ENCODE peak calls at places on chromosomes 3 and 15, in ten cellular contexts. I is globus pallidus; B is activated CD4-positive, CD25-positive, alpha-beta regulatory T cell; R is WTC11; M is activated T-cell treated with anti-CD3 and anti-CD28 coated beads for 48 hours; T is HT-29; V is HuH-7; N is neural progenitor cell; C is NCI-H1105; L is ELR. W is an unnamed sample.

GRCh38 chr3:32175607-32176197 is 62.8 kb upstream of the CMTM8 start:
- DNase-seq in I (peak), B (peak), R (peak), M (peak), T (peak), V (peak), N (peak), C (peak), L (peak), W (peak)

GRCh38 chr3:191269289-191270085 is 59.7 kb upstream of the CCDC50 start:
- DNase-seq in I (no peak), B (no peak), R (no peak), M (no peak), T (no peak), V (no peak), N (no peak), C (no peak), L (no peak), W (no peak)

GRCh38 chr3:171936231-171936841 is 93.2 kb downstream of the TMEM212 start:
- DNase-seq in I (no peak), B (no peak), R (no peak), M (no peak), T (peak), V (no peak), N (no peak), C (no peak), L (peak), W (peak)

GRCh38 chr3:164486150-164486549 is 592.1 kb downstream of the SI start:
- DNase-seq in I (no peak), B (no peak), R (no peak), M (no peak), T (no peak), V (no peak), N (no peak), C (no peak), L (no peak), W (no peak)

GRCh38 chr15:61169904-61170695 is 59.0 kb downstream of the RORA start:
- DNase-seq in I (no peak), B (no peak), R (no peak), M (peak), T (no peak), V (no peak), N (peak), C (no peak), L (no peak), W (peak)

GRCh38 chr3:157098121-157098822 is 61.7 kb downstream of the CCNL1 start:
- DNase-seq in I (no peak), B (no peak), R (no peak), M (no peak), T (no peak), V (no peak), N (no peak), C (no peak), L (peak), W (no peak)

GRCh38 chr3:4533489-4534443 is 40.6 kb downstream of the ITPR1 start:
- DNase-seq in I (no peak), B (no peak), R (no peak), M (no peak), T (no peak), V (peak), N (peak), C (no peak), L (no peak), W (peak)

GRCh38 chr15:67164811-67165652 is 89.4 kb downstream of the AAGAB start:
- DNase-seq in I (no peak), B (no peak), R (peak), M (no peak), T (no peak), V (no peak), N (peak), C (no peak), L (no peak), W (peak)

GRCh38 chr3:17581421-17582080 is 160.9 kb downstream of the TBC1D5 start:
- DNase-seq in I (no peak), B (no peak), R (no peak), M (no peak), T (no peak), V (no peak), N (no peak), C (no peak), L (peak), W (no peak)

GRCh38 chr15:22226034-22226790 is 145.9 kb downstream of the OR4M2 start:
- DNase-seq in I (no peak), B (no peak), R (no peak), M (no peak), T (no peak), V (no peak), N (no peak), C (no peak), L (no peak), W (no peak)

W was measured in Daoy.